ENCODE peak calls at places on chromosomes 13 and 19, in ten cellular contexts. Z is stomach, P is HFF-Myc, Y is choroid plexus epithelial cell, S is thoracic aorta, B is AG10803, X is colonic mucosa, W is osteocyte, N is mesothelial cell of epicardium, K is brain microvascular endothelial cell. L is an unnamed sample.

GRCh38 chr19:42488783-42489521 is 39.3 kb downstream of the CEACAM1 start:
- DNase-seq in K (no peak), Z (no peak), P (no peak), X (no peak), Y (no peak), W (no peak), B (no peak), S (no peak), N (no peak), L (no peak)

GRCh38 chr13:98972627-98973026 is 5.2 kb downstream of the DOCK9 start:
- DNase-seq in N (no peak), Y (peak), S (no peak), W (no peak), B (peak), P (peak), X (no peak), Z (no peak), K (peak), L (no peak)

GRCh38 chr13:23754506-23754905 is 134.7 kb downstream of the MIPEP start:
- DNase-seq in S (no peak), W (no peak), Z (no peak), K (no peak), B (no peak), X (no peak), P (no peak), Y (no peak), N (no peak), L (no peak)

GRCh38 chr13:27288397-27288796 is 17.8 kb downstream of the RASL11A start:
- DNase-seq in X (no peak), W (no peak), N (no peak), K (no peak), Y (no peak), S (no peak), B (no peak), P (no peak), Z (no peak), L (no peak)

GRCh38 chr13:37475966-37476365 is 122.6 kb downstream of the POSTN start:
- DNase-seq in K (peak), W (no peak), S (no peak), Y (peak), N (no peak), P (no peak), B (peak), X (no peak), Z (no peak), L (no peak)

GRCh38 chr13:39676315-39676876 is 20.9 kb downstream of the COG6 start:
- DNase-seq in W (no peak), N (no peak), X (no peak), K (peak), P (no peak), Z (no peak), S (no peak), Y (peak), B (peak), L (no peak)

GRCh38 chr19:21848706-21849105 is 12.7 kb upstream of the ZNF43 start:
- DNase-seq in S (no peak), X (no peak), K (peak), Z (no peak), W (no peak), Y (peak), P (no peak), N (no peak), B (no peak), L (no peak)

GRCh38 chr19:54096642-54097106 is 3.9 kb downstream of the OSCAR start:
- DNase-seq in W (no peak), P (no peak), N (no peak), S (no peak), Y (peak), B (peak), Z (no peak), K (no peak), X (no peak), L (no peak)

GRCh38 chr19:30359936-30360335 is 12.2 kb upstream of the ZNF536 start:
- DNase-seq in B (no peak), N (no peak), P (no peak), W (peak), Y (no peak), X (no peak), K (no peak), S (no peak), Z (peak), L (no peak)

GRCh38 chr13:70473912-70474311 is 365.7 kb upstream of the KLHL1 start:
- DNase-seq in Y (no peak), N (no peak), X (no peak), K (no peak), P (no peak), S (no peak), W (no peak), Z (no peak), B (no peak), L (no peak)

GRCh38 chr19:39434123-39435076 is 1.3 kb downstream of the RPS16 start:
- DNase-seq in Z (no peak), N (no peak), B (peak), X (no peak), K (no peak), Y (no peak), P (no peak), S (no peak), W (no peak), L (no peak)

GRCh38 chr19:47094557-47095517 is 18.7 kb downstream of the ZC3H4 start:
- DNase-seq in S (no peak), N (no peak), W (no peak), K (no peak), X (peak), P (no peak), B (no peak), Y (peak), Z (peak), L (no peak)

GRCh38 chr13:30119476-30119875 is 187.9 kb downstream of the KATNAL1 start:
- DNase-seq in X (no peak), Y (peak), P (peak), S (no peak), W (no peak), Z (no peak), N (no peak), K (no peak), B (peak), L (no peak)

GRCh38 chr19:19146000-19146608 is 7.8 kb upstream of the TMEM161A start:
- DNase-seq in W (peak), X (peak), B (peak), P (peak), K (peak), N (peak), Z (peak), S (no peak), Y (peak), L (peak)

GRCh38 chr13:105990256-105990958 is 545.1 kb downstream of the EFNB2 start:
- DNase-seq in Y (peak), N (no peak), Z (no peak), K (peak), X (no peak), P (no peak), B (peak), W (no peak), S (no peak), L (no peak)

GRCh38 chr19:52585604-52586003 is 15.5 kb downstream of the ZNF701 start:
- DNase-seq in X (no peak), B (no peak), K (no peak), Y (no peak), Z (no peak), S (no peak), W (no peak), N (no peak), P (no peak), L (no peak)

GRCh38 chr19:52592301-52592700 is 22.2 kb downstream of the ZNF701 start:
- DNase-seq in K (no peak), Z (no peak), P (no peak), B (no peak), W (no peak), S (no peak), N (no peak), Y (no peak), X (no peak), L (no peak)

GRCh38 chr19:52585101-52585500 is 15.0 kb downstream of the ZNF701 start:
- DNase-seq in X (no peak), Z (no peak), K (no peak), W (peak), B (no peak), N (no peak), S (no peak), Y (peak), P (no peak), L (no peak)

GRCh38 chr19:52590728-52591127 is 20.6 kb downstream of the ZNF701 start:
- DNase-seq in K (no peak), S (no peak), W (no peak), B (no peak), Z (no peak), N (no peak), X (no peak), Y (no peak), P (no peak), L (no peak)
- TF ChIP-seq CTCF in K (no peak), S (no peak), W (no peak), B (no peak), Z (no peak), N (no peak), X (no peak), Y (peak), P (peak), L (peak)

DNA sequence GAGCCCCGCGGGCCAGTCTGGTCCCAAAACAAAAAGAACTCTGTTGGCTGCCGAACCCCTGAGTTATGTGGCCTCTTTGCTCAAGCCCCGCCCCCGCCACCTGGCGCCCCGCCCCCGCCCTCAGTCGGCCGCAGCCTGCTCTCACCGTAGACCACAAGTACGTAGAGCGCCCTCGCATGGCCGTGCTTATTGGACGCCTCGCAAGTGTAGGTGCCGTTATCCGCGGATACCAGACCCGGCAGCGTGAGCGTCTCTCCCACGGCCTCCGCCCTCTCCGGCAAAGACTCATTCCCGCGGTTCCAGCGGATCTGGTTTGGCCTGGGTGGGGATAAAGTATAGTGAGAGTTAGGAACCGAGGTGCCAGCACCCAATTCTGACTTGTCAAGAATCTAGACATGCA is 5.5 kb upstream of the ZNF428 start:
- DNase-seq in B (no peak), S (no peak), N (no peak), Y (peak), X (peak), Z (peak), P (no peak), W (no peak), K (no peak), L (no peak)
- TF ChIP-seq CTCF in B (no peak), S (no peak), N (no peak), Y (peak), X (peak), Z (no peak), P (no peak), W (no peak), K (peak), L (peak)

DNA sequence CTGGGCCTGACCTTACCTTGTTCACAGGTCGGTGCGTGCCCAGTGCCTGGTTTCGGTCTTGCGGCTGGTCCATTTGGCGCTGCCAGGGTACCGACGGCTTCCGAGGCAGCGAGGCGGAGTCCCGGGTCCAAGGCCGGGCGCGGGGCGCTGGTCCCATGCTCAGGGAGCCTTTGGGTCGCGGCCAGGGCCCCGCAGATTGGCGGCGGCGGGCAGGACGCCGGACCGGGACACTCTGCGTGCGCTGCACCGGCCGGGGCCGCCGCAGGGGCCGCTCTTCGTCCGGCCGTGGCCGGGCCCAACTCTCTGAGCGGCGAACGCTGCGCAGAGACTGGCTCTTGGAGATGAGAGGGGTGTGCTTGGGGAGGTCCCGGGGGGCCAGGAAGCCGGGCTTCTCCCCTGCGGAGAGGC is 3.3 kb upstream of the WIZ start:
- DNase-seq in K (no peak), P (no peak), Z (no peak), S (no peak), B (no peak), Y (no peak), N (no peak), W (no peak), X (no peak), L (no peak)
- TF ChIP-seq CTCF in K (peak), P (no peak), Z (peak), S (peak), B (peak), Y (peak), N (no peak), W (peak), X (no peak), L (peak)

DNA sequence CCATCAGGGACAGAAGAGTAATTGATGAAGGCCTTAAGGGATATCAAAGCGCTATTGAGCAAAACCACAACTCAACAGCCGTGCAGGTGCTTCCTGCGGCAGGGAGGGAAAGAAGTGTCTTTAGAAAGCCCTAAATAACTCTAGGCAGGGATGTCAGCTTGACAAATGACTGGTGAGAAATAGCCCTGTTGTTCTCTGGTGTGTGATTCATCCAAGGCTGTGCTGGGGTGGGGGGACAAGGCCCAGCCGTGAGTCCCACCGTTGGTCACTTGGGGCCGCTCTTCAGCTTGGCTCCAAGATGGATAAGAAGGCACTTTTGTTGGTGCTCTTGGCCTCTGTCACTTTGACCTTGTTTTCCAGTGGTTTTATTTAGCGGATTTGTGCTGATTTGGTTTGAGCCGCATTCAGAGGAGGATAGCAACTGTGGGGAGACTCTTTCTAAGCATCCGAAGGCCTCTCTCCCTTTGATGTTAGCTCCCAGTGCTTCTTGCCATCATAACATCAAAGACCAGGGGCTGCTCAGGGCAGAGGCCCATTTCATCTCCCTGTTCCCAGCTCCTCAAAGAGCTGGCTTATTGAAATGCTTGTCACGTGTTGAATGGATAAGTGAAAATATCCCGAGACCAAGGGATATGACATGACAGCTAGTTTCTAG is 130.3 kb upstream of the SERP2 start:
- DNase-seq in S (no peak), P (no peak), K (peak), N (no peak), Y (peak), Z (peak), X (no peak), W (no peak), B (peak), L (peak)
- TF ChIP-seq CTCF in S (no peak), P (peak), K (peak), N (no peak), Y (peak), Z (no peak), X (no peak), W (peak), B (peak), L (peak)

GRCh38 chr19:11346104-11346940 is at the start of the genes CCDC159 and TMEM205:
- DNase-seq in X (peak), P (peak), Z (peak), K (peak), Y (peak), B (peak), S (peak), W (peak), N (peak), L (peak)
- TF ChIP-seq CTCF in X (no peak), P (no peak), Z (no peak), K (no peak), Y (no peak), B (no peak), S (no peak), W (peak), N (no peak), L (no peak)

L was measured in neural crest cell.